ENCODE peak calls at places on chromosomes 5 and 9, in seven cellular contexts. R is RWPE1; I is stimulated activated CD4-positive, alpha-beta T cell treated with anti-CD3 and anti-CD28 coated beads, Interleukin-15, amount 100 ng/mL, for 1 hour; E is AG08395; L is AG09309; V is right cardiac atrium; K is thyroid gland. Q is an unnamed sample.

GRCh38 chr5:55920784-55921183 is 69.6 kb downstream of the IL31RA start:
- DNase-seq in R (no peak), I (no peak), E (no peak), L (no peak), V (no peak), K (no peak), Q (no peak)

GRCh38 chr9:134066923-134067851 is 639 bp downstream of the BRD3 start:
- DNase-seq in R (peak), I (no peak), E (peak), L (no peak), V (peak), K (peak), Q (no peak)

GRCh38 chr5:32810812-32811211 is 99.7 kb downstream of the NPR3 start:
- DNase-seq in R (no peak), I (no peak), E (peak), L (peak), V (no peak), K (no peak), Q (peak)

GRCh38 chr5:148452499-148453193 is 68.9 kb downstream of the FBXO38 start:
- DNase-seq in R (no peak), I (no peak), E (no peak), L (no peak), V (peak), K (no peak), Q (no peak)

GRCh38 chr5:123269851-123270250 is 153.4 kb downstream of the CEP120 start:
- DNase-seq in R (no peak), I (no peak), E (no peak), L (no peak), V (no peak), K (no peak), Q (no peak)

GRCh38 chr5:38613992-38614836 is 57.8 kb upstream of the LIFR start:
- DNase-seq in R (peak), I (no peak), E (no peak), L (no peak), V (no peak), K (peak), Q (no peak)

GRCh38 chr5:180136661-180137381 is 65.3 kb upstream of the RNF130 start:
- DNase-seq in R (no peak), I (no peak), E (no peak), L (no peak), V (no peak), K (no peak), Q (no peak)

GRCh38 chr9:444528-444927 is 229.9 kb downstream of the DOCK8 start:
- DNase-seq in R (no peak), I (no peak), E (no peak), L (no peak), V (no peak), K (no peak), Q (no peak)

GRCh38 chr5:135203593-135204036 is 169.6 kb upstream of the PITX1 start:
- DNase-seq in R (no peak), I (no peak), E (no peak), L (no peak), V (no peak), K (no peak), Q (no peak)

GRCh38 chr5:35197351-35197750 is 32.9 kb downstream of the PRLR start:
- DNase-seq in R (no peak), I (no peak), E (no peak), L (no peak), V (no peak), K (no peak), Q (no peak)

GRCh38 chr5:95931118-95931833 is 30.4 kb downstream of the ELL2 start:
- DNase-seq in R (no peak), I (no peak), E (no peak), L (no peak), V (no peak), K (no peak), Q (no peak)

GRCh38 chr9:93231716-93232115 is 47.8 kb downstream of the WNK2 start:
- DNase-seq in R (no peak), I (no peak), E (no peak), L (no peak), V (peak), K (no peak), Q (no peak)

GRCh38 chr9:2919347-2919746 is 75.5 kb upstream of the PUM3 start:
- DNase-seq in R (no peak), I (no peak), E (peak), L (no peak), V (no peak), K (peak), Q (no peak)

GRCh38 chr5:175847503-175847902 is 23.9 kb upstream of the CPLX2 start:
- DNase-seq in R (no peak), I (no peak), E (no peak), L (no peak), V (no peak), K (no peak), Q (no peak)

GRCh38 chr9:109101810-109102209 is 17.9 kb downstream of the TMEM245 start:
- DNase-seq in R (peak), I (no peak), E (no peak), L (no peak), V (no peak), K (no peak), Q (no peak)

GRCh38 chr9:71587576-71588362 is 180.5 kb downstream of the CEMIP2 start:
- DNase-seq in R (peak), I (no peak), E (peak), L (no peak), V (no peak), K (no peak), Q (no peak)

GRCh38 chr9:113220467-113221002 is 542 bp downstream of the FKBP15 start:
- DNase-seq in R (peak), I (no peak), E (no peak), L (no peak), V (no peak), K (no peak), Q (no peak)

GRCh38 chr5:149024477-149024876 is 38.4 kb downstream of the SH3TC2 start:
- DNase-seq in R (no peak), I (no peak), E (no peak), L (no peak), V (no peak), K (no peak), Q (no peak)

GRCh38 chr5:120690621-120691407 is 226.7 kb downstream of the PRR16 start:
- DNase-seq in R (no peak), I (no peak), E (no peak), L (no peak), V (no peak), K (no peak), Q (no peak)